ENCODE peak calls at places on chromosomes 11 and 22, in six cellular contexts. T, Q, A, E, N and G are unnamed samples.

GRCh38 chr11:47111318-47111804 is 65.3 kb downstream of the ARFGAP2 start:
- DNase-seq in T (no peak), Q (no peak), A (no peak), E (no peak), N (no peak), G (no peak)

GRCh38 chr22:36243996-36244395 is 4.7 kb upstream of the APOL2 start:
- DNase-seq in T (peak; percentile 20), Q (no peak), A (no peak), E (no peak), N (no peak), G (peak; percentile 38)

GRCh38 chr11:12044799-12045198 is 36.4 kb upstream of the DKK3 start:
- DNase-seq in T (no peak), Q (no peak), A (no peak), E (no peak), N (no peak), G (no peak)

GRCh38 chr22:41746563-41747400 is 47.5 kb downstream of the MEI1 start:
- DNase-seq in T (peak; percentile 88), Q (peak; percentile 15), A (peak; percentile 74), E (peak; percentile 75), N (peak; percentile 20), G (peak; percentile 77)

GRCh38 chr11:117059611-117060010 is 38.6 kb downstream of the SIK3 start:
- DNase-seq in T (no peak), Q (no peak), A (no peak), E (no peak), N (no peak), G (no peak)

GRCh38 chr22:49230194-49230577 is 597.5 kb downstream of the BRD1 start:
- DNase-seq in T (no peak), Q (no peak), A (no peak), E (no peak), N (no peak), G (no peak)

GRCh38 chr11:106770489-106771100 is 247.7 kb downstream of the GUCY1A2 start:
- DNase-seq in T (no peak), Q (no peak), A (peak; percentile 21), E (no peak), N (no peak), G (no peak)

GRCh38 chr11:2233693-2234455 is 36.5 kb downstream of the ASCL2 start:
- DNase-seq in T (no peak), Q (no peak), A (no peak), E (no peak), N (no peak), G (no peak)

GRCh38 chr11:121298770-121299169 is 6.2 kb downstream of the SC5D start:
- DNase-seq in T (no peak), Q (no peak), A (no peak), E (no peak), N (no peak), G (no peak)

GRCh38 chr11:64856382-64857227 is 12.2 kb upstream of the CDC42BPG start:
- DNase-seq in T (peak; percentile 91), Q (peak; percentile 89), A (peak; percentile 70), E (peak; percentile 97), N (no peak), G (peak; percentile 85)

GRCh38 chr11:34639545-34639944 is 18.7 kb downstream of the EHF start:
- DNase-seq in T (no peak), Q (no peak), A (no peak), E (no peak), N (no peak), G (no peak)

GRCh38 chr11:102637731-102638130 is 12.6 kb upstream of the MMP20 start:
- DNase-seq in T (no peak), Q (no peak), A (no peak), E (peak; percentile 44), N (no peak), G (no peak)

GRCh38 chr22:44024288-44024908 is at the start of gene PARVB:
- DNase-seq in T (peak; percentile 29), Q (no peak), A (peak; percentile 6), E (peak; percentile 20), N (no peak), G (peak; percentile 26)

GRCh38 chr22:47128216-47129215 is 366.1 kb downstream of the TBC1D22A start:
- DNase-seq in T (no peak), Q (no peak), A (no peak), E (no peak), N (no peak), G (no peak)

GRCh38 chr11:132032555-132032954 is 662.1 kb downstream of the NTM start:
- DNase-seq in T (peak; percentile 18), Q (no peak), A (no peak), E (no peak), N (no peak), G (no peak)

GRCh38 chr11:110979696-110980095 is 265.8 kb upstream of the POU2AF2 start:
- DNase-seq in T (no peak), Q (no peak), A (no peak), E (peak; percentile 6), N (no peak), G (no peak)

GRCh38 chr11:130913268-130913667 is 3.0 kb downstream of the SNX19 start:
- DNase-seq in T (no peak), Q (no peak), A (no peak), E (no peak), N (no peak), G (no peak)

GRCh38 chr11:81000334-81001100 is 1559.7 kb upstream of the TENM4 start:
- DNase-seq in T (no peak), Q (no peak), A (no peak), E (no peak), N (no peak), G (no peak)

GRCh38 chr11:70755410-70756158 is 357.3 kb downstream of the CTTN start:
- DNase-seq in T (peak; percentile 69), Q (peak; percentile 4), A (peak; percentile 33), E (peak; percentile 84), N (no peak), G (peak; percentile 85)

GRCh38 chr11:48087974-48088681 is 107.8 kb downstream of the PTPRJ start:
- DNase-seq in T (peak; percentile 61), Q (no peak), A (no peak), E (no peak), N (no peak), G (peak; percentile 37)

GRCh38 chr11:111347723-111348115 is 31.4 kb downstream of the POU2AF1 start:
- DNase-seq in T (no peak), Q (no peak), A (no peak), E (no peak), N (no peak), G (no peak)

GRCh38 chr11:43941257-43941879 is 1.1 kb upstream of the C11orf96 start:
- DNase-seq in T (peak; percentile 16), Q (no peak), A (no peak), E (no peak), N (no peak), G (no peak)

GRCh38 chr22:38712496-38713207 is 6.9 kb downstream of the GTPBP1 start:
- DNase-seq in T (no peak), Q (no peak), A (no peak), E (no peak), N (no peak), G (no peak)

GRCh38 chr11:77126156-77126775 is 1.8 kb upstream of the MYO7A start:
- DNase-seq in T (no peak), Q (no peak), A (no peak), E (no peak), N (no peak), G (peak; percentile 28)